ENCODE peak calls at places on chromosomes 5 and 9, in four cellular contexts. Q is mesendoderm, A is ovary, R is left ventricle myocardium inferior. S is an unnamed sample. For H3K36me3, the result is how much of the 10 kb centered on the place peaks cover.

GRCh38 chr5:181243020-181243520 is 636 bp downstream of the RACK1 start:
- DNase-seq in Q (no peak), A (no peak), R (no peak), S (peak)

GRCh38 chr9:108823829-108824228 is 32.0 kb downstream of the ACTL7B start:
- DNase-seq in Q (no peak), A (no peak), R (no peak), S (no peak)

GRCh38 chr9:135619599-135619886 is 19.8 kb downstream of the GLT6D1 start:
- DNase-seq in Q (no peak), A (no peak), R (no peak), S (no peak)

GRCh38 chr5:127231118-127231517 is 59.5 kb upstream of the MEGF10 start:
- DNase-seq in Q (peak), A (no peak), R (no peak), S (no peak)

GRCh38 chr9:126618590-126619335 is 5.0 kb downstream of the LMX1B start:
- DNase-seq in Q (peak), A (no peak), R (no peak), S (peak)

GRCh38 chr5:22779499-22779898 is 73.6 kb downstream of the CDH12 start:
- DNase-seq in Q (no peak), A (no peak), R (no peak), S (no peak)

GRCh38 chr9:115717711-115718173 is 435.8 kb upstream of the PAPPA start:
- DNase-seq in Q (peak), A (no peak), R (no peak), S (no peak)

GRCh38 chr5:41234475-41234874 is 21.1 kb upstream of the C6 start:
- DNase-seq in Q (no peak), A (no peak), R (no peak), S (no peak)

GRCh38 chr5:172952034-172952511 is 7.2 kb upstream of the RPL26L1 start:
- DNase-seq in Q (peak), A (no peak), R (no peak), S (no peak)

GRCh38 chr5:113119271-113119924 is 142.8 kb downstream of the DCP2 start:
- DNase-seq in Q (peak), A (peak), R (peak), S (peak)

GRCh38 chr9:75993434-75993833 is 103.0 kb downstream of the PCSK5 start:
- DNase-seq in Q (no peak), A (no peak), R (no peak), S (no peak)

GRCh38 chr9:136711751-136712689 is at the start of gene DIPK1B:
- DNase-seq in Q (peak), A (peak), R (no peak), S (no peak)

GRCh38 chr5:152688561-152689274 is 283.6 kb upstream of the NMUR2 start:
- DNase-seq in Q (peak), A (no peak), R (no peak), S (peak)

GRCh38 chr9:86732514-86732913 is 214.8 kb downstream of the GAS1 start:
- DNase-seq in Q (no peak), A (no peak), R (no peak), S (no peak)

GRCh38 chr9:128685022-128685332 is 4.0 kb upstream of the SET start:
- DNase-seq in Q (no peak), A (no peak), R (no peak), S (peak)

GRCh38 chr5:172568308-172568923 is 72.6 kb upstream of the NEURL1B start:
- DNase-seq in Q (no peak), A (no peak), R (peak), S (peak)

GRCh38 chr5:9956725-9957124 is 293.0 kb downstream of the ATPSCKMT start:
- DNase-seq in Q (no peak), A (no peak), R (no peak), S (no peak)

GRCh38 chr9:77005216-77005615 is 14.2 kb upstream of the FOXB2 start:
- DNase-seq in Q (no peak), A (no peak), R (no peak), S (no peak)

GRCh38 chr9:80650964-80651555 is 1038.3 kb downstream of the TLE1 start:
- DNase-seq in Q (no peak), A (no peak), R (no peak), S (no peak)

GRCh38 chr5:151622367-151623097 is 31.4 kb upstream of the FAT2 start:
- DNase-seq in Q (no peak), A (no peak), R (no peak), S (no peak)

GRCh38 chr5:55533806-55534435 is 843 bp downstream of the PLPP1 start:
- DNase-seq in Q (peak), A (peak), R (no peak), S (no peak)

GRCh38 chr5:55524816-55525215 is 9.9 kb downstream of the PLPP1 start:
- DNase-seq in Q (no peak), A (no peak), R (no peak), S (no peak)

GRCh38 chr5:55535199-55535905 is 588 bp upstream of the PLPP1 start:
- DNase-seq in Q (peak), A (no peak), R (no peak), S (no peak)

GRCh38 chr5:55534436-55535198 is at the start of gene PLPP1:
- DNase-seq in Q (peak), A (peak), R (peak), S (peak)

GRCh38 chr5:55530669-55531068 is 4.1 kb downstream of the PLPP1 start:
- DNase-seq in Q (no peak), A (peak), R (peak), S (peak)
- H3K36me3 ChIP-seq in Q (under half), A (under half), R (under half), S (under half)

GRCh38 chr5:73189816-73190451 is 16.9 kb downstream of the TMEM174 start:
- DNase-seq in Q (peak), A (peak), R (no peak), S (no peak)
- H3K27ac ChIP-seq in Q (no peak), A (peak), R (no peak), S (no peak)

GRCh38 chr9:2072752-2073405 is 57.7 kb downstream of the SMARCA2 start:
- DNase-seq in Q (no peak), A (no peak), R (no peak), S (peak)
- H3K36me3 ChIP-seq in Q (under half), A (under half), R (half or more), S (half or more)

GRCh38 chr5:102801375-102801774 is 46.3 kb downstream of the PAM start:
- DNase-seq in Q (no peak), A (no peak), R (no peak), S (no peak)
- H3K27ac ChIP-seq in Q (no peak), A (no peak), R (peak), S (no peak)

S was measured in kidney.